ENCODE peak calls at places on chromosomes 4 and X, in four cellular contexts. H is astrocyte of the spinal cord, E is GM10248, J is endodermal cell. K is an unnamed sample.

GRCh38 chr4:186699298-186699697 is 24.4 kb downstream of the FAT1 start:
- DNase-seq in H (no peak), E (no peak), J (no peak), K (no peak)

GRCh38 chr4:123418486-123418931 is 21.9 kb downstream of the SPRY1 start:
- DNase-seq in H (peak; percentile 94), J (peak; percentile 87), E (no peak), K (peak; percentile 85)

GRCh38 chrX:41664307-41665299 is 24.2 kb upstream of the GPR34 start:
- DNase-seq in H (no peak), E (peak; percentile 37), J (no peak), K (no peak)

GRCh38 chr4:58042176-58042575 is 932.0 kb upstream of the IGFBP7 start:
- DNase-seq in H (no peak), J (no peak), E (no peak), K (no peak)

GRCh38 chrX:19990225-19990518 is 689 bp downstream of the BCLAF3 start:
- DNase-seq in E (no peak), J (no peak), H (no peak), K (no peak)

GRCh38 chrX:69232945-69233344 is 67.7 kb upstream of the PJA1 start:
- DNase-seq in E (no peak), H (no peak), J (no peak), K (no peak)

GRCh38 chr4:154009191-154009590 is 220.3 kb upstream of the SFRP2 start:
- DNase-seq in E (no peak), J (no peak), H (no peak), K (no peak)

GRCh38 chr4:1296324-1297022 is 6.8 kb downstream of the MAEA start:
- DNase-seq in J (peak; percentile 36), H (no peak), E (no peak), K (no peak)

GRCh38 chr4:1578301-1578781 is 105.8 kb downstream of the FAM53A start:
- DNase-seq in H (no peak), J (peak; percentile 81), E (no peak), K (no peak)

GRCh38 chr4:4439782-4440181 is 52.9 kb downstream of the NSG1 start:
- DNase-seq in J (peak; percentile 18), H (no peak), E (no peak), K (no peak)

GRCh38 chrX:13658602-13659001 is 5.7 kb downstream of the TCEANC start:
- DNase-seq in J (no peak), H (peak; percentile 74), E (peak; percentile 22), K (peak; percentile 48)

GRCh38 chr4:6592804-6593563 is 18.0 kb downstream of the MAN2B2 start:
- DNase-seq in H (no peak), E (no peak), J (no peak), K (no peak)

GRCh38 chr4:21476753-21477152 is 471.8 kb downstream of the KCNIP4 start:
- DNase-seq in H (peak; percentile 5), E (no peak), J (peak; percentile 93), K (no peak)

GRCh38 chr4:40622913-40623312 is 6.8 kb downstream of the RBM47 start:
- DNase-seq in J (no peak), E (no peak), H (no peak), K (no peak)

GRCh38 chr4:58064618-58065017 is 954.4 kb upstream of the IGFBP7 start:
- DNase-seq in H (no peak), E (no peak), J (no peak), K (no peak)

GRCh38 chr4:52983563-52984303 is 121.6 kb downstream of the RASL11B start:
- DNase-seq in H (peak; percentile 69), J (no peak), E (peak; percentile 38), K (peak; percentile 62)
- TF ChIP-seq CTCF in H (peak; percentile 58), J (peak; percentile 80), E (peak; percentile 48), K (peak; percentile 92)

DNA sequence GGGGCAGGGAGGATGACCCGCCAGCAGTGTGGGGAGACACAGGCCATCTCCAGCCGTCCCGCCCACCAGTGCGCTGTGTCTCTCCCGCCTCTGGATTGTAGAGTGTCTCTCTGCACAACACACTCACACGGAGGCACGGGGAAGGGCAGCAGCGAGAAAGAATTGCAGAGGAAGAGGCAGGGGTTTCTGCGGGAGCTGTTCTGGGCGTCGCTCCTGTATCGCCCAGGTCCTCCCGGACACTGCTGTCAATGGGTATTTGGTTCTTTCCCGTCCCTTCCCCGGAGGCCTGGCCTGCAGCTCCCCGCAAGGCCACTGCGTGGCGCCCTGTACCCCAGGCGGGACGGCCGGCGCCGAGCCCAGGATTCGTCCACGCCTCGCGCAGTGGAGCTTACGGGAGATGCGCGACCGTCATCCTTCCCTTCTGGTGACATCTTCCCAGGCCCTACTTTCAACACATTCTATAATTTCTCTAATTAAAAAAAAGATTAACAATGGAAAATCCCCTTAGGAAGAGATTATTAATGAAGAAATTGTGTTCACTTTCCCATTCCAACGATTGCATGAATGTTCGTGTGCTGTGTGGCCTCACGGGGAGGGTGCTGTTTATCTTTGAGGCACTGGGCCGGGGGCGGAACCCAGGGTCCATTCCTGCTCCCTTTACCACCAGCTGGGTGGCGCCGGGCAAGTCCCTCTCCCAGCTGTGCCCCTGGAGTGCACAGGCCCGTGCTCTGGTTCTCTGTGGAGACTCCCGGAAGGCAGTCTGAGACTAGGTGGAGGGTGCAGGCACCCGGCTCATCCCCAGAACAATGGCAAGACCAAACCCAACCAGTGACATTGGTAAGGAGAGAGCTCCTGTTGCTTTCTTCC is 95.7 kb downstream of the CPZ start:
- DNase-seq in J (peak; percentile 93), H (no peak), E (no peak), K (no peak)
- TF ChIP-seq CTCF in J (peak; percentile 99), H (peak; percentile 46), E (peak; percentile 20), K (peak; percentile 75)

DNA sequence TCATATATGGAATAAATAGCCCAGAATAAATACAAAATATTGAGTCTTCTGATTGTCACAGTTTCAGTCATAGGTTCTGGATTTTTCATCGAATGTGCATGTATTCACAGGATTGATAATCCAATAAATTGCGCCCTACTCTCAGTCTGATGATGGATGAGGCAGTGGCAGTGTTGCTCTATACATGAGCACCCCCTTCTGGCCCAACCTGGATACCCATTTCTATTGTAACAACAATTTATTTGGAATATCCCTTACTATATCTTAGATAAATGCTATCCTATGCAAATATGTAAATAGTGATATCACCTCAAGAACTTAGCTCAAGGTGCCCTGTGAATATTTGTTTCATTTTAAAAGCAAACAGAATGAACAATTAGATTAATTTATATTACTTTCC is 733.7 kb upstream of the PABPC4L start:
- DNase-seq in H (no peak), J (peak; percentile 78), E (no peak), K (peak; percentile 20)
- TF ChIP-seq CTCF in H (peak; percentile 29), J (peak; percentile 94), E (peak; percentile 25), K (peak; percentile 81)

GRCh38 chrX:153782324-153782723 is 1.5 kb downstream of the SRPK3 start:
- DNase-seq in J (peak; percentile 74), H (no peak), E (no peak), K (no peak)
- TF ChIP-seq CTCF in J (peak; percentile 57), H (peak; percentile 6), E (no peak), K (no peak)

GRCh38 chr4:108155373-108155772 is 13.4 kb downstream of the LEF1 start:
- DNase-seq in H (peak; percentile 60), J (peak; percentile 81), E (no peak), K (no peak)
- TF ChIP-seq CTCF in H (peak; percentile 49), J (peak; percentile 71), E (no peak), K (no peak)

K was measured in HFFc6.